ENCODE peak calls at places on chromosome 6, in ten cellular contexts. R, B, F, N, D, V, P, Z, W and Q are unnamed samples.

GRCh38 chr6:16933532-16933931 is 168.3 kb upstream of the STMND1 start:
- DNase-seq in R (no peak), D (no peak), F (no peak), Z (no peak), W (no peak), P (no peak), N (no peak), B (no peak), V (no peak), Q (no peak)

GRCh38 chr6:22877946-22878705 is 308.8 kb downstream of the HDGFL1 start:
- DNase-seq in F (peak), P (no peak), V (no peak), N (peak), R (no peak), B (no peak), Z (no peak), W (no peak), D (no peak), Q (peak)

GRCh38 chr6:80280258-80281010 is 174.0 kb downstream of the BCKDHB start:
- DNase-seq in V (no peak), F (no peak), Z (no peak), R (peak), W (peak), P (no peak), B (no peak), D (peak), N (no peak), Q (peak)

GRCh38 chr6:74320076-74320475 is 624.1 kb downstream of the CD109 start:
- DNase-seq in D (no peak), F (no peak), P (no peak), R (no peak), V (no peak), B (no peak), W (no peak), Z (no peak), N (peak), Q (peak)

GRCh38 chr6:109117346-109118035 is 22.2 kb downstream of the CEP57L1 start:
- DNase-seq in D (peak), Z (no peak), F (no peak), N (no peak), V (no peak), P (no peak), R (no peak), W (no peak), B (no peak), Q (no peak)

GRCh38 chr6:35487653-35488516 is 9.0 kb downstream of the TEAD3 start:
- DNase-seq in P (no peak), V (no peak), Z (no peak), N (no peak), W (peak), R (peak), D (peak), F (no peak), B (no peak), Q (peak)

GRCh38 chr6:39037707-39038106 is 10.9 kb upstream of the GLP1R start:
- DNase-seq in R (no peak), W (peak), P (no peak), B (no peak), F (no peak), Z (no peak), V (no peak), N (no peak), D (no peak), Q (no peak)

GRCh38 chr6:22041797-22042489 is 254.9 kb downstream of the PRL start:
- DNase-seq in N (no peak), Z (no peak), F (peak), P (no peak), W (no peak), R (no peak), V (no peak), B (no peak), D (no peak), Q (no peak)

GRCh38 chr6:17385660-17386059 is 7.7 kb upstream of the CAP2 start:
- DNase-seq in N (no peak), R (peak), Z (no peak), P (no peak), V (no peak), F (no peak), W (peak), D (no peak), B (no peak), Q (no peak)

GRCh38 chr6:24469829-24470228 is 19.5 kb downstream of the GPLD1 start:
- DNase-seq in V (no peak), N (no peak), B (no peak), R (no peak), D (no peak), W (no peak), Z (no peak), P (no peak), F (no peak), Q (no peak)

GRCh38 chr6:52390361-52390727 is 28.4 kb downstream of the PAQR8 start:
- DNase-seq in W (peak), N (no peak), P (peak), F (no peak), D (peak), Z (peak), B (peak), V (no peak), R (peak), Q (peak)

GRCh38 chr6:91412532-91412931 is 825.7 kb upstream of the MAP3K7 start:
- DNase-seq in Z (no peak), P (no peak), F (no peak), R (no peak), N (no peak), B (no peak), V (no peak), D (no peak), W (no peak), Q (no peak)

GRCh38 chr6:128479991-128480390 is 40.4 kb downstream of the PTPRK start:
- DNase-seq in P (no peak), N (no peak), D (no peak), V (no peak), Z (no peak), R (no peak), B (no peak), F (no peak), W (no peak), Q (no peak)

GRCh38 chr6:41712651-41713103 is 22.7 kb downstream of the TFEB start:
- DNase-seq in W (peak), V (peak), R (no peak), D (peak), P (no peak), Z (no peak), N (no peak), B (no peak), F (no peak), Q (peak)

GRCh38 chr6:164581563-164581962 is 727.8 kb downstream of the C6orf118 start:
- DNase-seq in W (no peak), N (no peak), R (no peak), D (no peak), P (no peak), V (no peak), B (no peak), F (no peak), Z (no peak), Q (no peak)

GRCh38 chr6:29641430-29642213 is 8.6 kb upstream of the GABBR1 start:
- DNase-seq in R (no peak), B (no peak), V (no peak), N (no peak), D (no peak), F (no peak), W (no peak), P (peak), Z (no peak), Q (no peak)

GRCh38 chr6:36355819-36356218 is 19.1 kb upstream of the BNIP5 start:
- DNase-seq in R (peak), B (no peak), P (no peak), Z (no peak), D (no peak), W (no peak), F (no peak), V (no peak), N (no peak), Q (no peak)

GRCh38 chr6:138107078-138107751 is at the start of gene PERP:
- DNase-seq in B (peak), V (peak), W (peak), P (peak), F (no peak), D (peak), R (peak), N (peak), Z (peak), Q (peak)

GRCh38 chr6:116217069-116217468 is 36.8 kb downstream of the TSPYL4 start:
- DNase-seq in Z (no peak), F (no peak), P (peak), B (peak), V (no peak), W (peak), N (peak), R (peak), D (peak), Q (peak)

GRCh38 chr6:88869263-88870023 is 94.0 kb downstream of the RNGTT start:
- DNase-seq in D (no peak), P (no peak), Z (no peak), F (no peak), V (no peak), R (peak), B (no peak), W (peak), N (no peak), Q (peak)

GRCh38 chr6:7086488-7086887 is 21.3 kb upstream of the RREB1 start:
- DNase-seq in D (no peak), N (no peak), B (peak), W (peak), V (no peak), R (no peak), P (peak), Z (peak), F (no peak), Q (no peak)

GRCh38 chr6:133991096-133991593 is 38.1 kb downstream of the TBPL1 start:
- DNase-seq in P (no peak), D (peak), B (no peak), Z (no peak), R (peak), F (peak), N (peak), V (no peak), W (peak), Q (peak)

GRCh38 chr6:6654599-6655575 is 66.4 kb downstream of the LY86 start:
- DNase-seq in B (no peak), Z (peak), D (no peak), W (no peak), R (no peak), N (no peak), P (peak), V (no peak), F (no peak), Q (peak)

GRCh38 chr6:25173232-25173631 is 105.9 kb upstream of the CARMIL1 start:
- DNase-seq in Z (no peak), F (no peak), B (no peak), P (no peak), D (no peak), R (no peak), N (no peak), W (no peak), V (no peak), Q (no peak)

GRCh38 chr6:123808556-123808955 is 4.9 kb downstream of the NKAIN2 start:
- DNase-seq in D (peak), Z (no peak), W (no peak), V (no peak), P (no peak), B (no peak), F (no peak), N (no peak), R (peak), Q (peak)

GRCh38 chr6:139402935-139403386 is 28.5 kb upstream of the CITED2 start:
- DNase-seq in Z (no peak), V (no peak), N (no peak), B (no peak), W (peak), F (peak), D (no peak), R (no peak), P (no peak), Q (peak)

GRCh38 chr6:43231735-43232450 is 2.6 kb upstream of the DNPH1 start:
- DNase-seq in N (no peak), R (no peak), B (no peak), Z (no peak), W (no peak), D (no peak), P (no peak), F (no peak), V (no peak), Q (no peak)

GRCh38 chr6:91149914-91150674 is 563.2 kb upstream of the MAP3K7 start:
- DNase-seq in F (no peak), W (no peak), P (no peak), B (no peak), R (peak), N (no peak), D (peak), Z (no peak), V (no peak), Q (peak)

GRCh38 chr6:157822221-157823000 is 635 bp upstream of the SNX9 start:
- DNase-seq in W (no peak), F (no peak), Z (no peak), R (no peak), D (no peak), N (no peak), V (peak), B (no peak), P (no peak), Q (no peak)